ENCODE peak calls at places on chromosomes 11 and 22, in four cellular contexts. Z is astrocyte, I is AG04450, T is brain microvascular endothelial cell. O is an unnamed sample.

GRCh38 chr11:48127521-48128183 is 89.0 kb upstream of the OR4B1 start:
- DNase-seq in I (no peak), Z (no peak), T (no peak), O (no peak)

GRCh38 chr11:120817131-120817530 is 206.8 kb upstream of the TBCEL start:
- DNase-seq in I (no peak), T (no peak), Z (no peak), O (no peak)

GRCh38 chr11:10808553-10809372 is at the start of gene EIF4G2:
- DNase-seq in Z (peak; percentile 95), I (peak; percentile 98), T (peak; percentile 98), O (peak; percentile 94)

GRCh38 chr11:65611028-65611757 is 2.8 kb downstream of the MAP3K11 start:
- DNase-seq in I (no peak), Z (no peak), T (no peak), O (no peak)

GRCh38 chr22:31738566-31738965 is 11.4 kb downstream of the PRR14L start:
- DNase-seq in Z (no peak), T (no peak), I (no peak), O (no peak)

GRCh38 chr11:72758304-72758689 is 6.1 kb upstream of the ARAP1 start:
- DNase-seq in Z (peak; percentile 83), I (no peak), T (peak; percentile 81), O (no peak)

GRCh38 chr11:122804796-122805195 is 33.5 kb upstream of the CRTAM start:
- DNase-seq in I (no peak), Z (no peak), T (no peak), O (no peak)

GRCh38 chr22:42412744-42413220 is 19.4 kb downstream of the NFAM1 start:
- DNase-seq in T (no peak), Z (no peak), I (no peak), O (no peak)

GRCh38 chr11:129846508-129847335 is 31.1 kb downstream of the TMEM45B start:
- DNase-seq in I (peak; percentile 80), T (peak; percentile 95), Z (peak; percentile 99), O (no peak)

GRCh38 chr11:33773399-33774355 is 643 bp downstream of the FBXO3 start:
- DNase-seq in T (no peak), Z (no peak), I (no peak), O (no peak)

GRCh38 chr22:20239951-20240773 is 28.0 kb downstream of the RTN4R start:
- DNase-seq in Z (no peak), T (no peak), I (no peak), O (no peak)

GRCh38 chr11:75454987-75455386 is 22.0 kb upstream of the KLHL35 start:
- DNase-seq in I (no peak), Z (no peak), T (no peak), O (no peak)

GRCh38 chr11:115765803-115766239 is 261.6 kb upstream of the CADM1 start:
- DNase-seq in T (no peak), I (peak; percentile 43), Z (peak; percentile 35), O (no peak)

GRCh38 chr11:115761817-115762216 is 257.6 kb upstream of the CADM1 start:
- DNase-seq in T (no peak), Z (no peak), I (no peak), O (no peak)

GRCh38 chr11:115761348-115761747 is 257.1 kb upstream of the CADM1 start:
- DNase-seq in Z (no peak), I (no peak), T (no peak), O (no peak)

GRCh38 chr11:115760921-115761320 is 256.7 kb upstream of the CADM1 start:
- DNase-seq in T (no peak), Z (no peak), I (no peak), O (no peak)

DNA sequence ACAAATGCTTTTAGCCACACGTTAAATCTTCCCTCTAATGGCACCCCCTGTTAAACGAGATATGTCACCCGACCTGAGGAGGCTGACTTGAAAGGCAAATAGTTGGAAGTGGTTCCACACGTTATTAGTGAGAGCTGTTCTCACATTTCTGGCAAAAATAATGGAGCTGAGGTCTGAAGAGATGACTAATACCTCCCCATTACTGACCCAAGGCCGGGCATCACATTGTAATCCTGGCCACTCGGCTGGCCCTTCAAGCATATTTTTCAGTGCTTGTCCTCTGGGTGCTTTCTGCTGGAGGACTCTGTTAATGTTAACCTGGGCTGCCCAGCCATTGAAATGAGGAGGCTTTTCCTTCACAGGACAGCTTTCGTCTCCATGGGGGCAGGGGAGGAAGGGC is 260.0 kb upstream of the CADM1 start:
- DNase-seq in T (no peak), I (no peak), Z (peak; percentile 57), O (no peak)
- H3K27me3 ChIP-seq in T (no peaks in the 10 kb centered on the region), I (peaks cover 8% of the 10 kb centered on the region), Z (peaks cover 5% of the 10 kb centered on the region), O (peaks cover 9% of the 10 kb centered on the region)

DNA sequence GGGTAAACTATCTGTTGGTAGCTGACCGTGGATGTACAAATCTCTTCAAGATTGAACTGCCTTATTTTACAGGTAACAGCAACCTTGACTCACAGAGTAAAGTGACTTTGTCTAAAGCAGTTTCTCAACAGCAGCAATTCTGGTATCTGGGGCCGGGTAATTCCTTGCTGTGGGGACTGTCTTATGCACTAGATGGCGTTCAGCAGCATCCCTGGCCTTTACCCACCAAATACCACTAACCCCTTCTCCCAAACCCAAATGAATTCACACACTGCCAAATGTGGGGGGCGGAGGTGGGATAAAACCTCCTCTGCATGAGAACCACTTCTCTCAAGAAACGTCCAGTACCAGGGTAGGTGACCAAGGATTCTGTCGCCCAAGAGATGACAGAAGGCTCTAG is 1.7 kb upstream of the INCENP start:
- DNase-seq in I (no peak), Z (no peak), T (no peak), O (no peak)
- TF ChIP-seq CTCF in I (peak; percentile 41), Z (peak; percentile 13), T (peak; percentile 42), O (no peak)

DNA sequence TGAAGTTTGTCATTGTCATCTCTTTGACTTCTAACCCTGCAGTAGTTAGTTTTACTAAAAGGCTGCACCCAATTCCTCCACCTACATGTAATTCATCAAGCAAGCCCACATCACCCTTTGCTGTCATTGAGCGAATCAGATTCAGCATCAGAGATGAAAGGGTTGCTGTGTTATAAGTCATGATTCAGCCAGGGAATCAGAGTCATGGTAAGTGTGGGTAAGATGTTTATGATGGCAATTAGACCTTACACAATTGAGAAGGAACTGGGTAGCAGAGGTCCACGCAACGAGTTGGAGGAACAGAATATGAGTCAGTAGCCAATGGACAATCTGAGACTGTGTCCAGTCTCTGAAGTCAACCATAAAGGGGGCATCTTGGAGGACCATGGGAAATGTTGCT is 162.8 kb upstream of the SNX19 start:
- DNase-seq in Z (no peak), T (no peak), I (no peak), O (no peak)
- H3K27me3 ChIP-seq in Z (no peaks in the 10 kb centered on the region), T (no peaks in the 10 kb centered on the region), I (no peaks in the 10 kb centered on the region), O (peaks cover 4% of the 10 kb centered on the region)

GRCh38 chr22:44085743-44086741 is 61.9 kb downstream of the PARVB start:
- DNase-seq in I (no peak), Z (peak; percentile 60), T (peak; percentile 18), O (no peak)
- TF ChIP-seq CTCF in I (peak; percentile 46), Z (peak; percentile 23), T (peak; percentile 59), O (peak; percentile 32)

GRCh38 chr11:31863170-31863929 is 52.2 kb upstream of the PAX6 start:
- DNase-seq in T (no peak), I (no peak), Z (no peak), O (no peak)
- H3K27me3 ChIP-seq in T (no peaks in the 10 kb centered on the region), I (peaks cover 6% of the 10 kb centered on the region), Z (no peaks in the 10 kb centered on the region), O (no peaks in the 10 kb centered on the region)

GRCh38 chr11:14775897-14776296 is 116.1 kb downstream of the CYP2R1 start:
- DNase-seq in I (no peak), Z (no peak), T (no peak), O (no peak)

GRCh38 chr11:14768789-14769188 is 123.2 kb downstream of the CYP2R1 start:
- DNase-seq in T (no peak), Z (no peak), I (no peak), O (no peak)

GRCh38 chr11:14774738-14775137 is 117.3 kb downstream of the CYP2R1 start:
- DNase-seq in Z (no peak), T (no peak), I (no peak), O (no peak)

DNA sequence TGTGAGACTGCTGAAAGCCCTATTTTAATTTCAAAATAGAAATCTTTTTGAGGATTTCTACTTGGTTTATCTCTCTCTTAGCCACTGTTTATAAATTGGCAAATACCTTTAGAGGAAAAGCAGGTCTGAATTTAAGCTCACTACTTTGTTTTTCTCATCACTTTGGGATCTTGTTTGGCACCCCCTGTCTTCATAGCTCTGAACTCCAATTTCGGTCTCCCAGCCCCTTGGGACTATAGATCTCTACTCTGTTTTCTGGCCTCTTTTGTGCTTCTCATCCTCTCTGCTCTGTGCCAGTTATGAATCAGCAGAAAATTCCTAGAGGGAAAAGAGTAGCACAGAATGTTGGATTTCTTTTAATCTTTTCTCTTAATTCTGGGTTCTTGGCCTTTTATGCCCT is 118.3 kb downstream of the CYP2R1 start:
- DNase-seq in T (no peak), Z (no peak), I (no peak), O (no peak)
- TF ChIP-seq CTCF in T (peak; percentile 54), Z (no peak), I (peak; percentile 35), O (peak; percentile 9)

O was measured in esophagus squamous epithelium.